ENCODE peak calls at places on chromosomes 16 and 17, in four cellular contexts. R is HepG2, V is K562, M is GM12878. N is an unnamed sample.

GRCh38 chr16:31380201-31380600 is 12.9 kb upstream of the ITGAD start:
- DNase-seq in R (no peak), V (no peak), M (no peak), N (no peak)

GRCh38 chr16:2673066-2673999 is 9.0 kb upstream of the KCTD5 start:
- DNase-seq in R (peak), V (peak), M (peak), N (peak)

GRCh38 chr17:30897311-30897710 is 8.7 kb downstream of the TEFM start:
- DNase-seq in R (no peak), V (no peak), M (no peak), N (no peak)

GRCh38 chr17:81057079-81057730 is 22.3 kb downstream of the BAIAP2 start:
- DNase-seq in R (no peak), V (peak), M (no peak), N (peak)

GRCh38 chr17:27644586-27644985 is 13.6 kb downstream of the LGALS9 start:
- DNase-seq in R (no peak), V (no peak), M (no peak), N (no peak)

GRCh38 chr16:51544850-51545467 is 393.9 kb upstream of the SALL1 start:
- DNase-seq in R (no peak), V (no peak), M (no peak), N (no peak)

GRCh38 chr17:6755281-6755680 is 565 bp upstream of the XAF1 start:
- DNase-seq in R (no peak), V (no peak), M (no peak), N (no peak)

GRCh38 chr17:4565209-4566141 is 5.1 kb upstream of the GGT6 start:
- DNase-seq in R (peak), V (peak), M (no peak), N (peak)

GRCh38 chr17:82399030-82399429 is 19.1 kb upstream of the HEXD start:
- DNase-seq in R (no peak), V (no peak), M (no peak), N (no peak)

GRCh38 chr17:29613371-29613837 is 9.3 kb downstream of the CORO6 start:
- DNase-seq in R (peak), V (no peak), M (no peak), N (no peak)

GRCh38 chr17:35021520-35022380 is 41.4 kb downstream of the LIG3 start:
- DNase-seq in R (no peak), V (no peak), M (no peak), N (no peak)

GRCh38 chr16:72372646-72373045 is 200.7 kb upstream of the PMFBP1 start:
- DNase-seq in R (no peak), V (no peak), M (no peak), N (no peak)

GRCh38 chr16:62135903-62136302 is 99.7 kb upstream of the CDH8 start:
- DNase-seq in R (no peak), V (no peak), M (no peak), N (no peak)

GRCh38 chr17:41406205-41406604 is 8.8 kb upstream of the KRT31 start:
- DNase-seq in R (no peak), V (no peak), M (no peak), N (no peak)

GRCh38 chr17:15154618-15155017 is 110.5 kb downstream of the PMP22 start:
- DNase-seq in R (no peak), V (no peak), M (no peak), N (no peak)

GRCh38 chr16:12703935-12704334 is 99.8 kb downstream of the CPPED1 start:
- DNase-seq in R (no peak), V (no peak), M (no peak), N (no peak)

GRCh38 chr17:78719630-78720298 is 62.3 kb downstream of the CYTH1 start:
- DNase-seq in R (no peak), V (no peak), M (no peak), N (no peak)

GRCh38 chr17:78723001-78723796 is 58.9 kb downstream of the CYTH1 start:
- DNase-seq in R (no peak), V (no peak), M (no peak), N (peak)

GRCh38 chr17:78723957-78724356 is 58.1 kb downstream of the CYTH1 start:
- DNase-seq in R (no peak), V (no peak), M (no peak), N (no peak)

GRCh38 chr17:78724544-78724943 is 57.5 kb downstream of the CYTH1 start:
- DNase-seq in R (no peak), V (no peak), M (no peak), N (no peak)

GRCh38 chr17:78722101-78722761 is 59.8 kb downstream of the CYTH1 start:
- DNase-seq in R (no peak), V (no peak), M (no peak), N (no peak)
- TF ChIP-seq FOXK2 in R (no peak), V (no peak), M (no peak), N (no peak)

DNA sequence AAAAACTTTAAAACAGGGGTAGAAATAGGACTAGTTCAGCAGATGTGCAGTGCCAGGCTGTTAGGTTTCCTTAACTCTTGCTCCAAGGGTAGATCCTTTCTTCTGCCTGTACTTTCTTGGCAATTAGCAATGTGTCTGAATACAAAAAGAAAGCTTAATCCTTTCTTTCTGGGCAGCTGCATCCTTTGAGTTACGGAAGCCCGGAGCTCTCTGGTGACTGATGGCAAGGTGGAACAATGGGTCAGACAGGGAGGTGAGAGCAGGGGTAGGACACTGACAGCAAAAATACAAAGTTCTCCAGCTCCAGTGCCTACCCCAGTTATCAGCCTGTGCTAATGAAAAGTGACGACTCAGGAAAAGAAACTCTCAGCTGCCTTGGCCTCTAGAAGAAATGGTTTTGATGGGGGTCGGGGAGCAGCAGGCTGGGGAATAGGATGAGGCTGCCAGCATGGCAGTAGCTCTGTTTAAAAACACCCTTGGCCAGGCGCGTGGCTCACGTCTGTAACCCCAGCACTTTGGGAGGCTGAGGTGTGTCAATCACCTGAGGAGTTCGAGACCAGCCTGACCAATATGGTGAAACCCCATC is 36.7 kb upstream of the TOB1 start:
- DNase-seq in R (no peak), V (no peak), M (no peak), N (no peak)
- TF ChIP-seq FOXK2 in R (no peak), V (no peak), M (no peak), N (no peak)

GRCh38 chr17:38673714-38674012 is 1.1 kb downstream of the EPOP start:
- DNase-seq in R (no peak), V (no peak), M (no peak), N (no peak)

GRCh38 chr17:38672788-38673713 is 1.7 kb downstream of the EPOP start:
- DNase-seq in R (no peak), V (no peak), M (no peak), N (no peak)

GRCh38 chr17:38674749-38675615 is at the start of gene EPOP:
- DNase-seq in R (peak), V (peak), M (no peak), N (peak)

GRCh38 chr17:38671939-38672720 is 2.6 kb downstream of the EPOP start:
- DNase-seq in R (no peak), V (no peak), M (no peak), N (no peak)

DNA sequence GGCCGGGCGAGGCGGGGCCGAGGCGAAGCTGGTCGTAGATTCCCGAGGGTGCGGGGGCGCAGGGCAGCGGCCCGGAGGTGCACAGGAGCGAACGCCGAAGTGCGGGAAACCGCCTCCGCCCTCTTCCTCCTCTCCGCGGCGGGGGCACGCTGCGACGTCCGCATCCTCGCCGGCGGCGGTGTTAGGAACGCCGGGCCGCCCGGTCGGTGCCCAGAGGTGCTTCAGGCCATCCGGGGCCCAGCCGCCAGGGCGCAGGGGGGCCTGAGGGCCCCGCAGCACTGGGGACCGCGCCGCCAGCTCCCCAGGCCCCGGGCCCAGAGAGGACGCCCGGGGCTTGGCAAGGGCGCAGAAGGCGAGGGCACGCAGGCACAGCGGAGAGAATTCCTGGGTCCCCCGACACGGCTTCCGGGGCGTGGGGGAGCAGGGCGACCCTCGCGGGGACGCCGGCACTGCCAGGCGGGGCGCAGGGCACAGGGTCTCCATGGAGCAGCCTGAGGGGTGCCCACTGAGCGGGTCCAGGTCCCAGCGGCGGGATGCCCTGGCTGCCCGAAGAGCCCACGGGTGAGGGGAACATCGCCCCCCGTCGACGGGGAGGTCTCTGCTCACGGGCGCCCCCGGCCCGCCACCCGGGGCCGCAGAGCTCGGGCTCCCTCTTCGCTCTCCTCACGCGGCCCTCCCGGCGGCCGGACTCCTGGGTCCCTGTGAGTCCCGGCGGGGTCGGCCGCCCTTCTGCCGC is 576 bp downstream of the EPOP start:
- DNase-seq in R (no peak), V (peak), M (no peak), N (no peak)
- TF ChIP-seq FOXK2 in R (no peak), V (no peak), M (no peak), N (no peak)

DNA sequence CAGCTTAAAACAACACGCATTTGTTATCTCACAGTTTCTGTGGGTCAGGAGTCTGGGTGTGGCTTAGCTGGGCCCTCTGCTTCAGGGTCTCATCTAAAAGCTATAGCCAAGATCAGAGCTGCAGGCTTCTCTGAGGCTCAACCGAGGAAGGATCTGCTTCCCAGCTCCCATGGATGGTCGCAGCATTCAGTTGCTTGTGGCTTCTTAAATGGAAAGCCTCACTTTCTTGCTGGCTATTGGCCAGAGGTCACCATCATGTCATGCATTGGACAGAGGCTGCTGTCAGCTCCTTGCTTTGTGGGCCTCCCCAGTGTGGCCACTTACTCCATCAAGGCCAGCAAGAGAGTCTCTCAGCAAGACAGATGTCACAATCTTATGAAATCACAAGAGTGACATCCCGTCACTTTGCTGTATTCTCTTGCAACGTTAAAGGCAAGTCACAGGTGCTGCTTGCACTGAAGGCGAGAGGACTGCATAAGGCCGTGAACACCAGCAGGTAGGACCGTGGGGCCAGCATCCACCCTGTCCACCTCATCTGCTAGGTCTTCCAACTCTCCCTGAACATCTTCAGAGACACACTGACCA is 117.8 kb upstream of the TNRC6C start:
- DNase-seq in R (no peak), V (no peak), M (no peak), N (no peak)
- TF ChIP-seq FOXK2 in R (no peak), V (no peak), M (no peak), N (no peak)

DNA sequence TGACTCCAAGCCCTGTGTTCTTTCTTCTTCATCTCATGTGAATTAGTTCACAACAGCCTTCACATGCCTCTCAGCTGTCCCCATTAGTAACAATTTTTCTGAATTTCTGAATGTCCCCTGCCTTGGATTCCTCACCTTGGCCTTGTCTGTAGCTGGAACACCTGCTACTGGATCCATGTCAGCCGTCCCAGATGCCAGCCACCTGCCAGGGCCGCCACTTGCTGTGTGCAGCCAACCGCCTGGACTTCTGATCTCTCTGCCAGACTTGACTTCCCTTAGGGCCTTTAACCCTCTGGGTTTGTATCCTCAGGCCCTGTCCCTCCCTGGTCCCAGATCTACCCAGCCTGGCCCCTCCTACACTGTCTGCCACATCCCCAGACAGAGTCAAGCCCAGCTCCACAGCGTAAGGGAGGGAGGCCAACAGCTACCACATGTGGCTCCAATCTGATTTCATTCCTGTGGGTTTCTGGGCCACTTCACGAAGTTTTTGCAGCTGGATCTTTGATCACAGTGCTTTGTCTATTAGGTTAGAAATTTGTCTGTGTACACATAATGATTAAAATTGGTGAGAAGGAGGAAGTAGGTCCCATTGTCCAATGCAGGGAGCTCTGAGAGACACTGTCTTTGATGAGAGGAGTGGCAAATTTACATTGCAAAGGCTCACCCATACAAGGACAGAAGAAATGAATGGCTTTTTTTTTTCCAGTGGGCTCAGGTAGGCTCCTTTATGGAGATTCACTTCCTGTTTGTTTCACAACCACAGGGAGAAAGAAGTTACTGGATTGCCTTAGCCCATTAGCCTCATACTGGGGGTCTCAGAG is 15.3 kb downstream of the MPP2 start:
- DNase-seq in R (no peak), V (no peak), M (no peak), N (no peak)
- TF ChIP-seq FOXK2 in R (no peak), V (no peak), M (no peak), N (no peak)

GRCh38 chr17:44010966-44011647 is 3.7 kb downstream of the TMEM101 start:
- DNase-seq in R (no peak), V (peak), M (no peak), N (no peak)
- TF ChIP-seq FOXK2 in R (no peak), V (no peak), M (no peak), N (no peak)

GRCh38 chr16:54430491-54431030 is 144.0 kb upstream of the IRX3 start:
- DNase-seq in R (peak), V (no peak), M (no peak), N (no peak)

GRCh38 chr16:54431997-54432367 is 145.4 kb upstream of the IRX3 start:
- DNase-seq in R (no peak), V (no peak), M (no peak), N (no peak)

GRCh38 chr16:54432481-54433229 is 146.1 kb upstream of the IRX3 start:
- DNase-seq in R (peak), V (no peak), M (no peak), N (no peak)

GRCh38 chr16:54429029-54429428 is 142.4 kb upstream of the IRX3 start:
- DNase-seq in R (no peak), V (no peak), M (no peak), N (no peak)

GRCh38 chr16:54431041-54431996 is 144.7 kb upstream of the IRX3 start:
- DNase-seq in R (no peak), V (no peak), M (no peak), N (no peak)
- TF ChIP-seq FOXK2 in R (no peak), V (no peak), M (no peak), N (no peak)

DNA sequence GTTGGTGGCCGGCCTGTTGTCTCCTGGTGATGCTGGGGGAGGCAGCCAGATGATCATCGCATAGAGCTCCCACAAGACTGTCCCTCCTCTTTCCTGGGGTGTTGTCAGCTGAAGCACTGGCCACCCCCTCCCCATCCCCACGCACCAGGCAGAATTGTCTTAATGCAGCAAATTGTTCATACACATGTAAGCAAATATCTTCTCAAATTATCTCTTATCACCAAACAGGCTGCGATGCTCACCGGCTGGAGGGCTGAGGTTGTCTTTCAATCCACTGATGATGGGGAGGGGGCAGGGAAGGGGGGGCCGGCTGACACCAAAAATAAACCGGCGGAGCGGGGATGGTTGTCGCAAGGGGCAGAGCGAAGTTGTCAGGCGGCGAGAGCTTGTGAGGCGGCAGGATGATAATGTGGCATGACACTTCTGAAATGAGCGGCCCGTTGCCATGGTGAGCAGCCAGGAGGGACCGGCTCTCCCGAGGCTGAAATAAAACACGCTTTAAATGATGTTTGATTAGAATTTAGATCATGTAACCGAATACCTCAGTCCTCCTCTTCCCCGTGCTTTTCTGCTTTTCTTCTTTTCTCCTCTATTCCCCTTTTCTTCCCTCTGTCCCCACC is 59.8 kb downstream of the MRM1 start:
- DNase-seq in R (no peak), V (peak), M (no peak), N (no peak)
- TF ChIP-seq FOXK2 in R (no peak), V (no peak), M (no peak), N (no peak)

GRCh38 chr16:4215106-4215505 is 26.8 kb downstream of the SRL start:
- DNase-seq in R (no peak), V (no peak), M (no peak), N (no peak)

GRCh38 chr16:4213721-4214120 is 28.2 kb downstream of the SRL start:
- DNase-seq in R (no peak), V (no peak), M (no peak), N (no peak)

GRCh38 chr16:4212207-4212933 is 29.5 kb downstream of the SRL start:
- DNase-seq in R (no peak), V (no peak), M (no peak), N (no peak)

GRCh38 chr16:4214215-4214621 is 27.7 kb downstream of the SRL start:
- DNase-seq in R (peak), V (no peak), M (no peak), N (no peak)

DNA sequence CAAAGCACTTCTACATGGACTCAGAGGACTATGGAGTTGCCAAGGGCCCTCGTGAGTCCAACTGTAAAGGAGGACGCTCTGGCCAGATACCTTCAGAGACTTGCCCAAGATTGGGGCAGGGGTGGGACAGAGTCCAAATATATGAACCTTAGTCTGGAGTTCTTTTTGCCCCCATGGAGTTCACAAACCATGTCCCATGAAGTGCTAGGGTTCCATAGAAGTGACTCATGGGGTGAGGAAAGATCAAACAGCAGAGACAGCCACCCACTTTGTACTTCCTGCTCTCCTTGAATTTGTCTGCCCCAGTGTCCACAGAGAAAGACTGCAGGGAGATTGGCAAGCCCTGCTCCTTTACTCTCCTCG is 29.0 kb downstream of the SRL start:
- DNase-seq in R (peak), V (no peak), M (no peak), N (no peak)
- TF ChIP-seq FOXK2 in R (no peak), V (no peak), M (no peak), N (no peak)

GRCh38 chr17:18248811-18249210 is 9.7 kb downstream of the FLII start:
- DNase-seq in R (no peak), V (no peak), M (no peak), N (no peak)

GRCh38 chr17:18247613-18248001 is 10.9 kb downstream of the FLII start:
- DNase-seq in R (no peak), V (no peak), M (no peak), N (no peak)

GRCh38 chr17:18248300-18248731 is 10.2 kb downstream of the FLII start:
- DNase-seq in R (peak), V (peak), M (no peak), N (peak)

GRCh38 chr17:18246109-18246725 is 12.3 kb downstream of the FLII start:
- DNase-seq in R (no peak), V (no peak), M (no peak), N (no peak)

GRCh38 chr17:18246880-18247612 is 11.5 kb downstream of the FLII start:
- DNase-seq in R (no peak), V (peak), M (no peak), N (peak)
- TF ChIP-seq FOXK2 in R (no peak), V (no peak), M (no peak), N (no peak)